ENCODE peak calls at places on chromosomes 12 and 14, in nine cellular contexts. E is activated CD4-positive, alpha-beta T cell treated with anti-CD3 and anti-CD28 coated beads for 48 hours; O is hepatocyte; F is HT-29; B is Peyer's patch; A is effector CD4-positive, alpha-beta T cell; H is fibroblast of lung; T is NCI-H187; J is SIG-M5. N is an unnamed sample.

GRCh38 chr12:98344630-98345029 is 170.8 kb upstream of the TMPO start:
- DNase-seq in E (no peak), O (no peak), F (no peak), B (no peak), A (no peak), H (no peak), T (no peak), J (no peak), N (no peak)

GRCh38 chr12:95637010-95637409 is 85.7 kb upstream of the USP44 start:
- DNase-seq in E (no peak), O (no peak), F (no peak), B (no peak), A (no peak), H (no peak), T (no peak), J (no peak), N (no peak)

GRCh38 chr12:106753526-106753925 is 21.0 kb upstream of the RIC8B start:
- DNase-seq in E (peak), O (no peak), F (no peak), B (no peak), A (peak), H (no peak), T (no peak), J (peak), N (peak)

GRCh38 chr14:30885840-30886740 is 11.7 kb downstream of the COCH start:
- DNase-seq in E (no peak), O (no peak), F (no peak), B (no peak), A (no peak), H (peak), T (no peak), J (no peak), N (no peak)

GRCh38 chr12:53115891-53116675 is 12.8 kb downstream of the SOAT2 start:
- DNase-seq in E (no peak), O (no peak), F (no peak), B (no peak), A (no peak), H (no peak), T (no peak), J (no peak), N (no peak)

GRCh38 chr12:79591988-79592387 is 98.8 kb downstream of the PAWR start:
- DNase-seq in E (no peak), O (no peak), F (no peak), B (no peak), A (no peak), H (peak), T (no peak), J (no peak), N (no peak)

GRCh38 chr12:39935275-39935674 is 170.6 kb downstream of the SLC2A13 start:
- DNase-seq in E (no peak), O (no peak), F (no peak), B (no peak), A (no peak), H (peak), T (no peak), J (no peak), N (peak)

GRCh38 chr12:93943766-93944165 is 204.6 kb upstream of the PLXNC1 start:
- DNase-seq in E (no peak), O (no peak), F (peak), B (no peak), A (no peak), H (peak), T (no peak), J (no peak), N (peak)

GRCh38 chr12:93884794-93885460 is 207.8 kb downstream of the CRADD start:
- DNase-seq in E (no peak), O (no peak), F (no peak), B (no peak), A (no peak), H (peak), T (no peak), J (no peak), N (no peak)

GRCh38 chr12:55929306-55929791 is 1.6 kb upstream of the DGKA start:
- DNase-seq in E (peak), O (no peak), F (no peak), B (no peak), A (peak), H (no peak), T (no peak), J (peak), N (no peak)

GRCh38 chr12:108928695-108929094 is 48.8 kb downstream of the DAO start:
- DNase-seq in E (no peak), O (no peak), F (no peak), B (no peak), A (no peak), H (no peak), T (no peak), J (no peak), N (no peak)

GRCh38 chr12:80226576-80226975 is 127.2 kb downstream of the OTOGL start:
- DNase-seq in E (no peak), O (no peak), F (peak), B (no peak), A (no peak), H (peak), T (no peak), J (no peak), N (peak)

GRCh38 chr12:101414533-101415119 is 7.1 kb upstream of the ARL1 start:
- DNase-seq in E (peak), O (peak), F (peak), B (no peak), A (no peak), H (peak), T (peak), J (peak), N (peak)

GRCh38 chr14:72554401-72554800 is 339.5 kb downstream of the DPF3 start:
- DNase-seq in E (no peak), O (no peak), F (no peak), B (no peak), A (no peak), H (no peak), T (no peak), J (no peak), N (no peak)

GRCh38 chr12:33427071-33427470 is 12.5 kb downstream of the SYT10 start:
- DNase-seq in E (no peak), O (peak), F (peak), B (no peak), A (no peak), H (no peak), T (no peak), J (no peak), N (peak)

GRCh38 chr12:5154091-5154490 is 110.4 kb downstream of the KCNA5 start:
- DNase-seq in E (no peak), O (no peak), F (no peak), B (no peak), A (no peak), H (no peak), T (no peak), J (no peak), N (no peak)

GRCh38 chr14:105021656-105022275 is 883 bp upstream of the CDCA4 start:
- DNase-seq in E (peak), O (peak), F (peak), B (peak), A (peak), H (peak), T (no peak), J (no peak), N (peak)

GRCh38 chr12:24014853-24015590 is 65.6 kb upstream of the SOX5 start:
- DNase-seq in E (no peak), O (no peak), F (no peak), B (no peak), A (no peak), H (no peak), T (no peak), J (no peak), N (no peak)

GRCh38 chr12:123983822-123984485 is 10.9 kb downstream of the ZNF664 start:
- DNase-seq in E (peak), O (peak), F (peak), B (peak), A (peak), H (peak), T (no peak), J (peak), N (peak)

GRCh38 chr12:30988887-30989286 is 62.3 kb downstream of the TSPAN11 start:
- DNase-seq in E (no peak), O (no peak), F (peak), B (no peak), A (no peak), H (no peak), T (no peak), J (no peak), N (no peak)

GRCh38 chr14:58085877-58086276 is 66.1 kb downstream of the ARMH4 start:
- DNase-seq in E (no peak), O (no peak), F (no peak), B (no peak), A (no peak), H (no peak), T (no peak), J (no peak), N (no peak)

GRCh38 chr14:38016497-38016896 is 191.2 kb upstream of the SSTR1 start:
- DNase-seq in E (no peak), O (no peak), F (peak), B (no peak), A (no peak), H (no peak), T (no peak), J (no peak), N (no peak)

GRCh38 chr12:124881123-124881522 is 17.5 kb upstream of the SCARB1 start:
- DNase-seq in E (no peak), O (no peak), F (no peak), B (no peak), A (no peak), H (no peak), T (no peak), J (no peak), N (no peak)

GRCh38 chr12:19301688-19302640 is 137.3 kb upstream of the AEBP2 start:
- DNase-seq in E (no peak), O (no peak), F (no peak), B (no peak), A (no peak), H (no peak), T (no peak), J (no peak), N (no peak)

GRCh38 chr14:52443506-52443905 is 108.8 kb downstream of the TXNDC16 start:
- DNase-seq in E (no peak), O (no peak), F (no peak), B (no peak), A (no peak), H (peak), T (no peak), J (no peak), N (no peak)

GRCh38 chr12:112599871-112600270 is 181.1 kb downstream of the PTPN11 start:
- DNase-seq in E (no peak), O (peak), F (no peak), B (no peak), A (no peak), H (no peak), T (no peak), J (no peak), N (no peak)

GRCh38 chr12:27946396-27946795 is 26.1 kb downstream of the PTHLH start:
- DNase-seq in E (no peak), O (no peak), F (no peak), B (no peak), A (no peak), H (peak), T (no peak), J (no peak), N (peak)

GRCh38 chr12:112904571-112904970 is 2.2 kb upstream of the OAS1 start:
- DNase-seq in E (no peak), O (no peak), F (no peak), B (no peak), A (no peak), H (peak), T (no peak), J (no peak), N (peak)

GRCh38 chr14:34614638-34615037 is 15.3 kb downstream of the SNX6 start:
- DNase-seq in E (no peak), O (no peak), F (no peak), B (no peak), A (no peak), H (no peak), T (no peak), J (no peak), N (no peak)

GRCh38 chr12:43602738-43603137 is 50.7 kb upstream of the ADAMTS20 start:
- DNase-seq in E (no peak), O (no peak), F (no peak), B (no peak), A (no peak), H (no peak), T (no peak), J (no peak), N (no peak)

GRCh38 chr14:39376671-39377403 is 55.4 kb downstream of the FBXO33 start:
- DNase-seq in E (no peak), O (peak), F (peak), B (no peak), A (no peak), H (peak), T (no peak), J (no peak), N (peak)

GRCh38 chr14:106094654-106095189 is 568.3 kb downstream of the TMEM121 start:
- DNase-seq in E (peak), O (no peak), F (no peak), B (no peak), A (peak), H (no peak), T (no peak), J (no peak), N (peak)

GRCh38 chr14:81070511-81070910 is 115.1 kb downstream of the TSHR start:
- DNase-seq in E (no peak), O (no peak), F (no peak), B (no peak), A (no peak), H (no peak), T (no peak), J (no peak), N (no peak)

GRCh38 chr14:61616524-61617185 is 78.7 kb upstream of the HIF1A start:
- DNase-seq in E (no peak), O (no peak), F (no peak), B (no peak), A (no peak), H (peak), T (no peak), J (no peak), N (peak)

GRCh38 chr12:6769003-6769389 is 2.8 kb downstream of the PTMS start:
- DNase-seq in E (no peak), O (peak), F (peak), B (no peak), A (no peak), H (peak), T (no peak), J (no peak), N (no peak)

GRCh38 chr12:20475542-20475941 is 107.2 kb downstream of the PDE3A start:
- DNase-seq in E (no peak), O (no peak), F (no peak), B (no peak), A (no peak), H (peak), T (no peak), J (no peak), N (no peak)

GRCh38 chr14:98935921-98936320 is 336.1 kb downstream of the BCL11B start:
- DNase-seq in E (no peak), O (no peak), F (no peak), B (peak), A (no peak), H (no peak), T (no peak), J (no peak), N (no peak)

GRCh38 chr12:98401427-98401826 is 114.0 kb upstream of the TMPO start:
- DNase-seq in E (no peak), O (no peak), F (no peak), B (no peak), A (no peak), H (no peak), T (no peak), J (no peak), N (no peak)

GRCh38 chr12:77433799-77434198 is 368.4 kb upstream of the E2F7 start:
- DNase-seq in E (no peak), O (no peak), F (no peak), B (no peak), A (no peak), H (peak), T (no peak), J (no peak), N (peak)